ENCODE peak calls at places on chromosomes 4 and X, in six cellular contexts. One of them, this sample, is unnamed.

GRCh38 chr4:29423836-29424721 is 1296.1 kb upstream of the PCDH7 start:
- DNase-seq in nucleus accumbens: no peak
- DNase-seq in EL: peak
- DNase-seq in BJ: peak
- DNase-seq in A172: peak
- DNase-seq in fibroblast of lung: peak
- DNase-seq in this sample: no peak

GRCh38 chr4:184193556-184194525 is 23.8 kb downstream of the ENPP6 start:
- DNase-seq in nucleus accumbens: no peak
- DNase-seq in A172: peak
- DNase-seq in BJ: no peak
- DNase-seq in EL: no peak
- DNase-seq in fibroblast of lung: no peak
- DNase-seq in this sample: no peak

GRCh38 chrX:153969904-153970397 is 1.7 kb downstream of the HCFC1 start:
- DNase-seq in EL: no peak
- DNase-seq in A172: peak
- DNase-seq in nucleus accumbens: no peak
- DNase-seq in BJ: no peak
- DNase-seq in fibroblast of lung: peak
- DNase-seq in this sample: no peak

GRCh38 chr4:140834866-140835495 is 78.8 kb upstream of the TBC1D9 start:
- DNase-seq in fibroblast of lung: no peak
- DNase-seq in EL: no peak
- DNase-seq in BJ: no peak
- DNase-seq in A172: no peak
- DNase-seq in nucleus accumbens: no peak
- DNase-seq in this sample: no peak

GRCh38 chr4:1683371-1683902 is 676 bp downstream of the FAM53A start:
- DNase-seq in nucleus accumbens: no peak
- DNase-seq in EL: peak
- DNase-seq in A172: peak
- DNase-seq in BJ: peak
- DNase-seq in fibroblast of lung: peak
- DNase-seq in this sample: peak

GRCh38 chr4:101969965-101970364 is 179.4 kb downstream of the BANK1 start:
- DNase-seq in A172: no peak
- DNase-seq in EL: no peak
- DNase-seq in fibroblast of lung: no peak
- DNase-seq in BJ: no peak
- DNase-seq in nucleus accumbens: no peak
- DNase-seq in this sample: no peak

GRCh38 chr4:121769341-121769740 is 4.4 kb upstream of the SMIM43 start:
- DNase-seq in nucleus accumbens: no peak
- DNase-seq in A172: no peak
- DNase-seq in BJ: no peak
- DNase-seq in EL: no peak
- DNase-seq in fibroblast of lung: no peak
- DNase-seq in this sample: no peak

GRCh38 chrX:56764975-56765791 is 36.1 kb downstream of the NBDY start:
- DNase-seq in fibroblast of lung: no peak
- DNase-seq in nucleus accumbens: no peak
- DNase-seq in EL: no peak
- DNase-seq in A172: no peak
- DNase-seq in BJ: no peak
- DNase-seq in this sample: no peak

GRCh38 chr4:184746532-184746870 is 12.6 kb upstream of the CENPU start:
- DNase-seq in fibroblast of lung: peak
- DNase-seq in A172: peak
- DNase-seq in nucleus accumbens: no peak
- DNase-seq in EL: peak
- DNase-seq in BJ: peak
- DNase-seq in this sample: peak

GRCh38 chr4:88958080-88958479 is 98.9 kb downstream of the FAM13A start:
- DNase-seq in EL: no peak
- DNase-seq in A172: no peak
- DNase-seq in fibroblast of lung: no peak
- DNase-seq in nucleus accumbens: no peak
- DNase-seq in BJ: no peak
- DNase-seq in this sample: no peak

GRCh38 chrX:67893931-67894330 is 350.1 kb downstream of the AR start:
- DNase-seq in fibroblast of lung: no peak
- DNase-seq in A172: peak
- DNase-seq in EL: no peak
- DNase-seq in BJ: no peak
- DNase-seq in nucleus accumbens: no peak
- DNase-seq in this sample: no peak

GRCh38 chr4:159269143-159269542 is 166.3 kb downstream of the RAPGEF2 start:
- DNase-seq in A172: no peak
- DNase-seq in EL: no peak
- DNase-seq in nucleus accumbens: no peak
- DNase-seq in BJ: no peak
- DNase-seq in fibroblast of lung: no peak
- DNase-seq in this sample: no peak

GRCh38 chr4:157012781-157013180 is 41.2 kb upstream of the PDGFC start:
- DNase-seq in A172: peak
- DNase-seq in BJ: peak
- DNase-seq in nucleus accumbens: no peak
- DNase-seq in EL: peak
- DNase-seq in fibroblast of lung: no peak
- DNase-seq in this sample: no peak

GRCh38 chr4:3342182-3342854 is 49.5 kb downstream of the RGS12 start:
- DNase-seq in nucleus accumbens: no peak
- DNase-seq in A172: peak
- DNase-seq in EL: peak
- DNase-seq in BJ: peak
- DNase-seq in fibroblast of lung: peak
- DNase-seq in this sample: peak

GRCh38 chr4:47278631-47279030 is 184.9 kb downstream of the COMMD8 start:
- DNase-seq in nucleus accumbens: no peak
- DNase-seq in fibroblast of lung: no peak
- DNase-seq in EL: no peak
- DNase-seq in BJ: no peak
- DNase-seq in A172: no peak
- DNase-seq in this sample: no peak

GRCh38 chrX:44514272-44514671 is 28.4 kb downstream of the FUNDC1 start:
- DNase-seq in fibroblast of lung: no peak
- DNase-seq in nucleus accumbens: no peak
- DNase-seq in BJ: no peak
- DNase-seq in A172: no peak
- DNase-seq in EL: no peak
- DNase-seq in this sample: no peak

GRCh38 chr4:6819295-6819694 is 36.8 kb downstream of the KIAA0232 start:
- DNase-seq in BJ: no peak
- DNase-seq in nucleus accumbens: no peak
- DNase-seq in A172: no peak
- DNase-seq in fibroblast of lung: no peak
- DNase-seq in EL: no peak
- DNase-seq in this sample: no peak

GRCh38 chrX:129791961-129792570 is 12.3 kb downstream of the SASH3 start:
- DNase-seq in A172: no peak
- DNase-seq in fibroblast of lung: no peak
- DNase-seq in BJ: no peak
- DNase-seq in nucleus accumbens: no peak
- DNase-seq in EL: no peak
- DNase-seq in this sample: no peak

GRCh38 chrX:22486326-22486725 is 213.6 kb downstream of the CBLL2 start:
- DNase-seq in fibroblast of lung: no peak
- DNase-seq in nucleus accumbens: no peak
- DNase-seq in BJ: no peak
- DNase-seq in A172: peak
- DNase-seq in EL: no peak
- DNase-seq in this sample: no peak

GRCh38 chr4:7191546-7192251 is 639 bp upstream of the SORCS2 start:
- DNase-seq in BJ: no peak
- DNase-seq in A172: no peak
- DNase-seq in nucleus accumbens: no peak
- DNase-seq in EL: no peak
- DNase-seq in fibroblast of lung: no peak
- DNase-seq in this sample: no peak

GRCh38 chrX:82466994-82467393 is 1041.1 kb upstream of the POU3F4 start:
- DNase-seq in BJ: no peak
- DNase-seq in EL: no peak
- DNase-seq in A172: no peak
- DNase-seq in fibroblast of lung: no peak
- DNase-seq in nucleus accumbens: no peak
- DNase-seq in this sample: no peak

GRCh38 chr4:53004497-53005148 is 142.5 kb downstream of the RASL11B start:
- DNase-seq in A172: no peak
- DNase-seq in EL: no peak
- DNase-seq in BJ: no peak
- DNase-seq in nucleus accumbens: no peak
- DNase-seq in fibroblast of lung: no peak
- DNase-seq in this sample: no peak

GRCh38 chr4:141684785-141685184 is 48.4 kb downstream of the IL15 start:
- DNase-seq in fibroblast of lung: peak
- DNase-seq in BJ: no peak
- DNase-seq in EL: no peak
- DNase-seq in nucleus accumbens: no peak
- DNase-seq in A172: no peak
- DNase-seq in this sample: no peak

GRCh38 chr4:114595207-114595606 is 3.4 kb upstream of the UGT8 start:
- DNase-seq in nucleus accumbens: no peak
- DNase-seq in EL: no peak
- DNase-seq in A172: no peak
- DNase-seq in BJ: no peak
- DNase-seq in fibroblast of lung: no peak
- DNase-seq in this sample: no peak

GRCh38 chr4:188289531-188289930 is 150.3 kb downstream of the TRIML1 start:
- DNase-seq in A172: no peak
- DNase-seq in fibroblast of lung: no peak
- DNase-seq in EL: no peak
- DNase-seq in BJ: no peak
- DNase-seq in nucleus accumbens: no peak
- DNase-seq in this sample: no peak

GRCh38 chr4:113961322-113961698 is 18.1 kb downstream of the ARSJ start:
- DNase-seq in EL: peak
- DNase-seq in nucleus accumbens: no peak
- DNase-seq in fibroblast of lung: peak
- DNase-seq in BJ: no peak
- DNase-seq in A172: no peak
- DNase-seq in this sample: peak

GRCh38 chr4:24642941-24643628 is 58.7 kb upstream of the DHX15 start:
- DNase-seq in A172: peak
- DNase-seq in nucleus accumbens: no peak
- DNase-seq in BJ: peak
- DNase-seq in EL: peak
- DNase-seq in fibroblast of lung: peak
- DNase-seq in this sample: no peak

GRCh38 chr4:38075370-38076152 is 115.4 kb downstream of the PTTG2 start:
- DNase-seq in A172: no peak
- DNase-seq in EL: peak
- DNase-seq in nucleus accumbens: no peak
- DNase-seq in BJ: peak
- DNase-seq in fibroblast of lung: peak
- DNase-seq in this sample: no peak

This sample was measured in AG09319.